ENCODE peak calls at places on chromosomes 1 and 21, in eight cellular contexts. N is ovary, X is stomach, D is H1, R is transverse colon, F is tibial nerve, G is GM12878, C is upper lobe of left lung. W is an unnamed sample. For H3K36me3, the result is how much of the 10 kb centered on the place peaks cover.

GRCh38 chr1:22210636-22211035 is 67.7 kb upstream of the WNT4 start:
- DNase-seq in N (no peak), X (no peak), D (no peak), R (no peak), F (no peak), G (no peak), C (no peak), W (peak)

GRCh38 chr1:230987446-230987845 is 8.6 kb downstream of the ARV1 start:
- DNase-seq in N (no peak), X (no peak), D (no peak), R (no peak), F (no peak), G (no peak), C (no peak), W (no peak)

GRCh38 chr1:224507771-224508523 is 73.3 kb upstream of the WDR26 start:
- DNase-seq in N (no peak), X (no peak), D (no peak), R (no peak), F (no peak), G (no peak), C (no peak), W (no peak)

GRCh38 chr21:33370292-33370691 is 32.9 kb upstream of the IFNGR2 start:
- DNase-seq in N (no peak), X (no peak), D (no peak), R (peak), F (no peak), G (no peak), C (no peak), W (no peak)

GRCh38 chr1:204763773-204764427 is 78.4 kb upstream of the LRRN2 start:
- DNase-seq in N (peak), X (peak), D (peak), R (peak), F (peak), G (peak), C (peak), W (peak)

GRCh38 chr1:202133989-202134388 is 10.5 kb downstream of the ARL8A start:
- DNase-seq in N (no peak), X (no peak), D (no peak), R (no peak), F (no peak), G (no peak), C (peak), W (no peak)

GRCh38 chr1:52032785-52033131 is 852 bp downstream of the KTI12 start:
- DNase-seq in N (peak), X (peak), D (no peak), R (peak), F (peak), G (no peak), C (peak), W (peak)

GRCh38 chr1:212630159-212630900 is 21.8 kb downstream of the ATF3 start:
- DNase-seq in N (peak), X (peak), D (no peak), R (peak), F (peak), G (no peak), C (peak), W (peak)

GRCh38 chr1:1084372-1085170 is 10.5 kb upstream of the RNF223 start:
- DNase-seq in N (no peak), X (peak), D (no peak), R (peak), F (no peak), G (no peak), C (peak), W (no peak)

GRCh38 chr1:92754000-92754787 is 30.7 kb downstream of the EVI5 start:
- DNase-seq in N (no peak), X (no peak), D (no peak), R (no peak), F (no peak), G (no peak), C (no peak), W (no peak)

GRCh38 chr21:43814215-43815106 is 25.1 kb downstream of the RRP1 start:
- DNase-seq in N (no peak), X (no peak), D (no peak), R (no peak), F (no peak), G (no peak), C (peak), W (no peak)

GRCh38 chr1:43969746-43970466 is at the start of gene DPH2:
- DNase-seq in N (peak), X (peak), D (peak), R (peak), F (peak), G (peak), C (peak), W (peak)
- H3K36me3 ChIP-seq in N (under half), X (under half), D (under half), R (under half), F (under half), G (under half), C (under half), W (under half)

GRCh38 chr1:8463144-8463927 is 145.4 kb downstream of the SLC45A1 start:
- DNase-seq in N (no peak), X (peak), D (no peak), R (peak), F (peak), G (no peak), C (no peak), W (no peak)
- TF ChIP-seq EP300 in N (no peak), X (no peak), D (no peak), R (no peak), F (peak), G (no peak), C (no peak), W (no peak)

DNA sequence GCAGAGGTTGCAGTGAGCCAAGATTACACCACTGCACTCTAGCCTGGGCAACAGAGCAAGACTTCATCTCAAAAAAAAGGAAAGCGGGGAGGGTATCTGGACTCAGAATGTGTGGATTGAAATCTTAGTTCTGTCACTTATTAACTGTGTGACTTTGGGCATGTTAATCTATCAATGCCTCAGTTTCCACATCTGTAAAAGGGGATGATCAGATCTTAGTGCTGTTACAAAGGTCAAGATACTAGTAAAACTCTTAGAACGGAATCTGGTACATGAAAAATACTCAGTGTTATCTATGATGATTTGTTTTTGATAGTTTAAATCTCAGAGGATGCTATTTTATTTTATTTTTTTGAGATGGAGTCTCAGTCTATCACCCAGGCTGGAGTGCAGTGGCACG is 10.5 kb downstream of the FAM76A start:
- DNase-seq in N (no peak), X (no peak), D (no peak), R (no peak), F (no peak), G (no peak), C (no peak), W (no peak)
- H3K36me3 ChIP-seq in N (under half), X (half or more), D (under half), R (under half), F (half or more), G (under half), C (under half), W (under half)

GRCh38 chr1:181189245-181189644 is 100.7 kb downstream of the IER5 start:
- DNase-seq in N (no peak), X (no peak), D (no peak), R (no peak), F (no peak), G (no peak), C (no peak), W (no peak)

GRCh38 chr1:181189691-181190361 is 101.3 kb downstream of the IER5 start:
- DNase-seq in N (peak), X (peak), D (peak), R (peak), F (peak), G (no peak), C (peak), W (no peak)

GRCh38 chr1:181191494-181192040 is 103.1 kb downstream of the IER5 start:
- DNase-seq in N (no peak), X (no peak), D (no peak), R (no peak), F (no peak), G (no peak), C (no peak), W (no peak)

GRCh38 chr1:181192277-181192676 is 103.8 kb downstream of the IER5 start:
- DNase-seq in N (no peak), X (no peak), D (no peak), R (no peak), F (no peak), G (no peak), C (no peak), W (no peak)

GRCh38 chr1:181190362-181191035 is 102.0 kb downstream of the IER5 start:
- DNase-seq in N (no peak), X (no peak), D (no peak), R (no peak), F (no peak), G (no peak), C (no peak), W (no peak)
- TF ChIP-seq EP300 in N (no peak), X (no peak), D (no peak), R (no peak), F (no peak), G (no peak), C (no peak), W (no peak)

GRCh38 chr21:37225440-37225839 is 41.7 kb downstream of the VPS26C start:
- DNase-seq in N (no peak), X (no peak), D (no peak), R (no peak), F (no peak), G (no peak), C (no peak), W (no peak)
- H3K36me3 ChIP-seq in N (under half), X (half or more), D (half or more), R (under half), F (half or more), G (under half), C (under half), W (under half)

GRCh38 chr1:37765937-37766664 is 1.2 kb upstream of the EPHA10 start:
- DNase-seq in N (no peak), X (no peak), D (no peak), R (no peak), F (no peak), G (no peak), C (no peak), W (no peak)
- TF ChIP-seq EP300 in N (no peak), X (no peak), D (no peak), R (no peak), F (no peak), G (no peak), C (no peak), W (no peak)

DNA sequence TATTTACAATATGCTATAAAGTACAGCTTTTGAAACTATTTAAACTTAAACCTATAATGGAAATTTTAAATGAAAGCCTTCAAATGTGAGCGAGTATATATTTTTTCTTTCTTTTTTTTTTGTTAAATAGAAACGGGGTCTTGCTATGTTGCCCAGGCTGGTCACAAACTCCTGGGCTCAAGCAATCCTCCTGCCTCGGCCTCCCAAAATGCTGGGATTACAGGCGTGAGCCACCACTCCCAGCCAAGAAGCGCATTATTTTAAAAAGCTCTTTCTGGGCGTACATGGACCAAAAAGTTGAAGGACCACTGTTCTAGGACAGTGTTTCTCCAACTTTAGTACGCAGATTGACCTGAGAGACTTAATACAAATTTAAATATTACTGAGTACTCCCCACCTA is 87.5 kb downstream of the TRIM33 start:
- DNase-seq in N (no peak), X (no peak), D (no peak), R (no peak), F (no peak), G (no peak), C (no peak), W (no peak)
- H3K36me3 ChIP-seq in N (under half), X (half or more), D (half or more), R (under half), F (half or more), G (under half), C (under half), W (under half)